ENCODE peak calls at places on chromosomes 5 and 9, in eight cellular contexts. U is GM23248, R is HCT116, Q is colonic mucosa, H is PC-3, B is keratinocyte, W is NT2/D1, L is neuronal stem cell. E is an unnamed sample.

GRCh38 chr5:168916266-168916665 is 337.1 kb upstream of the PANK3 start:
- DNase-seq in U (peak), W (no peak), Q (peak), H (no peak), R (no peak), L (no peak), B (no peak), E (no peak)

GRCh38 chr9:109923371-109923770 is 143.4 kb downstream of the PALM2AKAP2 start:
- DNase-seq in R (no peak), Q (no peak), H (peak), W (no peak), L (no peak), U (no peak), B (no peak), E (no peak)

GRCh38 chr9:74742792-74743389 is 144.8 kb downstream of the TRPM6 start:
- DNase-seq in Q (no peak), L (peak), R (peak), U (peak), B (no peak), H (peak), W (peak), E (peak)

GRCh38 chr5:98432378-98432777 is 341.1 kb upstream of the RGMB start:
- DNase-seq in B (no peak), W (peak), U (no peak), H (no peak), R (no peak), L (no peak), Q (no peak), E (no peak)

GRCh38 chr9:96222132-96222531 is 79.8 kb downstream of the HSD17B3 start:
- DNase-seq in U (peak), Q (no peak), W (no peak), B (no peak), R (no peak), H (peak), L (no peak), E (no peak)

GRCh38 chr9:126985870-126986498 is 71.4 kb downstream of the RALGPS1 start:
- DNase-seq in Q (peak), U (peak), H (peak), R (peak), B (peak), W (no peak), L (no peak), E (peak)

GRCh38 chr5:110757118-110757729 is 18.4 kb downstream of the SLC25A46 start:
- DNase-seq in U (peak), H (peak), Q (peak), R (peak), L (peak), W (peak), B (peak), E (peak)

GRCh38 chr9:137339045-137339444 is 37.0 kb upstream of the NRARP start:
- DNase-seq in U (no peak), R (no peak), L (no peak), H (no peak), B (no peak), Q (no peak), W (no peak), E (no peak)

GRCh38 chr9:81489048-81489447 is 200.3 kb downstream of the TLE1 start:
- DNase-seq in W (no peak), R (no peak), H (no peak), L (no peak), Q (no peak), B (no peak), U (no peak), E (no peak)

GRCh38 chr5:149904977-149905376 is 39.6 kb downstream of the PDE6A start:
- DNase-seq in H (no peak), B (no peak), U (no peak), W (no peak), R (no peak), Q (peak), L (no peak), E (no peak)

GRCh38 chr5:122007445-122008010 is 45.8 kb downstream of the SRFBP1 start:
- DNase-seq in H (no peak), R (no peak), Q (no peak), L (no peak), B (no peak), U (no peak), W (no peak), E (no peak)

GRCh38 chr5:37549411-37549810 is 170.3 kb downstream of the WDR70 start:
- DNase-seq in R (no peak), H (no peak), B (no peak), W (no peak), U (no peak), Q (no peak), L (no peak), E (no peak)

GRCh38 chr9:34989946-34990635 is 546 bp downstream of the DNAJB5 start:
- DNase-seq in L (peak), H (peak), B (no peak), U (peak), W (peak), Q (peak), R (no peak), E (no peak)

GRCh38 chr9:34989056-34989945 is at the start of gene DNAJB5:
- DNase-seq in U (peak), B (peak), H (peak), L (peak), R (peak), W (peak), Q (peak), E (peak)

GRCh38 chr9:34992376-34992951 is 2.9 kb downstream of the DNAJB5 start:
- DNase-seq in B (peak), R (peak), W (no peak), Q (no peak), L (no peak), U (peak), H (peak), E (peak)

GRCh38 chr9:34991833-34992375 is 2.4 kb downstream of the DNAJB5 start:
- DNase-seq in B (no peak), H (peak), L (no peak), R (peak), W (no peak), U (peak), Q (no peak), E (no peak)

DNA sequence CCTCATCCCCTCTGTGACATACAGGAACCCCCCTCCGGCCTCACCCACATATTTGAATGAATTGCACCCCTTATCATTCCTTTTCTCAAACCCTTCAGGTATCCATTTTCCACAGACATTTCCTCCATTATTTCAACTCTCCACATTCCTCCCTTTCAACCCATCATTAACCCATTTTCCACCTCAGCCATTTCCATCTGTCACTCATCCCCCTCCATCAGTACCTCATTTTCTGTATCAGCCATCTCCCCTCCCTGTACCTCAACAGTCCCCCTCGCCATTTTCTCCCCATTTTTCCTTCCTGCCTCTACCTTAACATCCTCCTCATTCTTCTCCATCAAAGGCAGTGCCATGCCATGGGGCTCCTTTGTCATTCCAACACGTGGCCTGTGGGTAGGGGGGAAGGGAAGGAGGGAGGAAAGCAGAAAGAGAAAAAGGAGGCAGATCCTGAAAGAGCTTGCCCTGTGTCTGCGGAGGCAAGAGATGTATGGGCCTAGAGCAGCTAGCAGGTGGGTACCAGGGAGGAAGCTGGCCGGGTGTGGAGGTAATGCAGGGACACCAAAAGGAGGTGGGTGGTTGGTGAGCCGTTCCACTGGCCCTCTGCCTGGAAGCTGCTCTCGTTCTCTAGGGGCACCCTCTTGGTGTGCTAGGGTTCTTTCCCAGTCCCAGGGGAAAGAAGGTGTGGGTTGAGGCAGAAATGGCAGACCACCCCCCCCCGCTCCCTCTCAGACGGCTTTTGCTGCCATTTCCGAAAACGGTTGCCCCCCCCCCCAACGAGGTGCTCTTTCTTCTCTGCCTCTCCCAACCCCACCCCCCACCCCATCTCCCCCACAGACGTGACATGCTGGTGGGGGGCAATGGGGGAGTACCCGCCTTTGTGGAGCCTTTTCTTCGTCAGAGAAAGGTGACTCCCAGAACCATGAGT is 1.6 kb downstream of the DNAJB5 start:
- DNase-seq in Q (no peak), R (no peak), L (no peak), W (no peak), U (peak), H (no peak), B (no peak), E (no peak)
- H3K9ac ChIP-seq in Q (peak), R (peak), L (peak), W (peak), U (peak), H (no peak), B (no peak), E (no peak)

GRCh38 chr5:129852747-129853352 is 51.4 kb upstream of the CHSY3 start:
- DNase-seq in W (peak), L (peak), H (peak), R (peak), B (peak), U (peak), Q (peak), E (peak)

GRCh38 chr5:129856325-129856724 is 47.9 kb upstream of the CHSY3 start:
- DNase-seq in R (no peak), L (no peak), W (no peak), H (no peak), U (no peak), Q (no peak), B (no peak), E (no peak)

GRCh38 chr5:129858126-129858675 is 46.1 kb upstream of the CHSY3 start:
- DNase-seq in W (no peak), Q (no peak), B (no peak), L (no peak), R (no peak), U (no peak), H (no peak), E (no peak)

GRCh38 chr5:129857124-129857523 is 47.1 kb upstream of the CHSY3 start:
- DNase-seq in Q (no peak), U (no peak), L (no peak), R (no peak), W (no peak), B (no peak), H (no peak), E (no peak)

GRCh38 chr5:129853588-129853987 is 50.7 kb upstream of the CHSY3 start:
- DNase-seq in B (no peak), U (no peak), L (no peak), H (no peak), W (no peak), R (no peak), Q (no peak), E (no peak)
- H3K9ac ChIP-seq in B (no peak), U (no peak), L (no peak), H (no peak), W (no peak), R (no peak), Q (no peak), E (no peak)

DNA sequence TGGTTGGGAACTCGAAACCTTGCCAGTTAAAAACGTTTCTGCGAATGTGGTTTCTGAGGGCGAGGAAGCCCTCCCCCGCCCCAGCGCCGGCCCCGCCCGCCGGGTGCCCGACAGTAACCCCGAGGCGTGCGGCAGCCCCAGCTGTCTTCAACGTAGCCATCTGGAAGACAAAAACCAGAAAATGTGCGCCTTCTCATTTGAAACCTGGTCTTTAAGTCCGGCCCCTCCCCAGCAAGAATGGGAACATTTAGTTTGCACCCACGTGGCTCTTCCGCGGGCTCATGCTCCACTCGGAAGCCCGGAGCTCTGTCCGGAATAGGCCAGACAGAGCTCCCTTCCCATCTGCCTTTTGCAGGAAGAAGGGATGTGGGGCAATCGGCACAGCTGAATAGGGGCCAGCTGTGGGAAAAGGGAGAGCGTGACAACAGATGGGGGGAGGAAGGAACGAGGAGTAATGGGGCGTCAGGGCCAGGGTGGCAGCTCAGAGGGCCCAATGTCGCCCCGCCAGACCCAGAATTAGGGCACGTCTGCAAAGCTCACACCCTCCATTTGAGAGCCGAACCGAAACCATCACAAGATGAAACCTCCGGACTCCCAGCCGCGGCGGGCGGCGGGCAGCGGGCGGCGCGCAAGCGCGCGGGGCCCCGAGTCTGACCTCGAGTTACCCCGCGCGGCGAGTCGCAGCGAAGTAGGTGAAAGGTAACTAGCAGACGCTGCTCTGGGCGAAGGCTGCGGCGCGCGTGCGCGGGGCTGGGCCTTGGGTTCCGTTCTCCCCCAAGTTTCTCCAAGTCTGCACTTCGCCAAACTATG is 63.4 kb upstream of the ABCA1 start:
- DNase-seq in U (peak), W (peak), R (peak), B (peak), L (peak), Q (peak), H (peak), E (peak)
- H3K9ac ChIP-seq in U (peak), W (peak), R (peak), B (peak), L (peak), Q (peak), H (peak), E (peak)

GRCh38 chr5:173896631-173897030 is 8.5 kb downstream of the CPEB4 start:
- DNase-seq in B (no peak), H (no peak), Q (no peak), L (no peak), W (no peak), R (no peak), U (no peak), E (no peak)

GRCh38 chr5:173902334-173902733 is 14.2 kb downstream of the CPEB4 start:
- DNase-seq in R (no peak), U (no peak), H (no peak), W (no peak), Q (no peak), L (no peak), B (no peak), E (no peak)

GRCh38 chr5:173903396-173904140 is 15.4 kb downstream of the CPEB4 start:
- DNase-seq in R (no peak), B (no peak), Q (no peak), W (no peak), U (no peak), L (no peak), H (no peak), E (no peak)

GRCh38 chr5:173902743-173903142 is 14.6 kb downstream of the CPEB4 start:
- DNase-seq in B (no peak), R (no peak), H (peak), Q (no peak), L (no peak), U (no peak), W (no peak), E (no peak)

GRCh38 chr5:173901705-173902104 is 13.6 kb downstream of the CPEB4 start:
- DNase-seq in Q (no peak), W (no peak), R (no peak), H (no peak), B (no peak), L (no peak), U (no peak), E (no peak)
- H3K9ac ChIP-seq in Q (no peak), W (no peak), R (no peak), H (peak), B (no peak), L (no peak), U (no peak), E (no peak)

GRCh38 chr5:171371326-171371725 is 16.3 kb upstream of the NPM1 start:
- DNase-seq in R (no peak), Q (no peak), U (peak), L (no peak), W (no peak), H (no peak), B (no peak), E (no peak)
- H3K9ac ChIP-seq in R (no peak), Q (no peak), U (no peak), L (no peak), W (no peak), H (no peak), B (no peak), E (no peak)

DNA sequence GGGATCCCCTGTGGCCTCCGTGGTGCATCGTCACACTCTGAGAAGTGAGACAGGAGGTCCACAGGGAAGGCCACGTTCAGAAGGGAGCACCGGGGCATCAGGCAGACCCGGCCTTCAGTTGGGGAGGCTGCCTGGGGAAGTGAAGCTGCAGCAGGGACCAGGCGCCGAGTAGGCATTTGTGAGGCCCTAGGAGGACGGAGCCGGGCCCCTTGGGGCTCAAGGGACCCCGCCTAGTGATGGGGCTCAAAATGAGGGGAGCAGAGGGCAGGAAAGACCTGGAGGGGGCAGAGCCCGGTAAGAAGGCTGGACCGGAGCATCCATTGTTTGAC is 85.4 kb upstream of the FAM120A start:
- DNase-seq in H (no peak), B (no peak), R (no peak), W (no peak), U (no peak), Q (no peak), L (no peak), E (no peak)
- H3K9ac ChIP-seq in H (no peak), B (no peak), R (no peak), W (no peak), U (no peak), Q (no peak), L (no peak), E (no peak)

DNA sequence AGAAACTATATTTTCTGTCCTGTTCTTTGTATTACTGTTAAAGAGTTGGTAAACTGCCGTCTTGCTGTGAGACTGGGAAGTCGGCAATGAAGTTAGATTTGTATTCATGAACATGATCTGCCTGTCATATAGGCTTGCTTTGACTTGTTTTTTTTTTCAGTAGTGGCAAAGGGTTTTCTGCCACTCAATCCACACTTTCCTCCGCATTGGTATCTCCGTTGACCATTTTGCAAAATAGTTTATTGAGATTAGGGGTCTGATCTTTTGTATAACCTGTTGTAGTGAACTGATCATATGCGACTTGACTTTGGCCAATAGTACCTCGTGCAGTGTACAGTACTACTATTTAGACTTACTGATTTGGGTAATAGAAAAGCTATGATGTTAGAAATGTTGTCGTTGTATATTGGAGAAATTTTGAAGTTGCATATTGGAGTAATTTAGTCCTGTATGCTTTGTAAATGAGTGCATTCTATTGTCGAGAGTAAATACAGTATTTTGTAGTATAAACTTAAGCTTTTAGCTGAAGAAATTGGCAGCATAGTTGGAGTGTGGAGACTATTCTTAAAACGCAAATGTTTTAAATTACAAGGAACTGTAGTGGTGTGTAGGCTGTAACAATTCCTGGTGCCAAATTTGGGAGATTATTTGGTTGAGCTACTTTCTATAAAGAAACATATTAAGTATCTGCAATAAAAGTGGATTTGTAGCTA is 1.8 kb downstream of the DENND4C start:
- DNase-seq in W (no peak), Q (no peak), L (no peak), H (peak), B (no peak), R (no peak), U (peak), E (peak)
- H3K9ac ChIP-seq in W (peak), Q (peak), L (no peak), H (peak), B (peak), R (peak), U (peak), E (peak)

DNA sequence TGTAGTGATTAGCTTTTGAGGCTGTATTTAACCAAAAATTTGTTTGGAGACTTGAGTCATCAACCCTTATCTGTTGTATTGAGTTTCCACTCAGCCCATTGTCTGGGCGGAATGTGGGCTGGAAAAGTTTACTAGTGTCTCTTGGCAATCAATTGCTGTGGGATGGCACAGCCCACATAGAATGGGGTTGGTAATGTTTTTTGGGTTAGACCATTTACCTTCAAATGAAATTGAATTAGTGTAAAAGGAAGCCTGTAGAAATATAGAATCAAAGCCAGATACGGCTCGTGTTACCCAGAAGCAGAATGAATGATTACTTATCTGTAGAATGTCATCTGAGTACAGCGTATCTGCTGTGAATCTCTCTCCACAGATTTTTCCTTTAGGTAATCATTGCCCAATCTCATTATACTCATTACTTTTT is 142.9 kb downstream of the AOPEP start:
- DNase-seq in L (no peak), R (no peak), W (no peak), Q (no peak), U (peak), H (peak), B (no peak), E (no peak)
- H3K9ac ChIP-seq in L (no peak), R (no peak), W (no peak), Q (no peak), U (peak), H (no peak), B (no peak), E (no peak)

E was measured in mammary epithelial cell.